ENCODE peak calls at places on chromosomes 11 and 22, in ten cellular contexts. One of them, this sample, is unnamed.

GRCh38 chr11:61406067-61406466 is 13.7 kb downstream of the TMEM216 start:
- DNase-seq in substantia nigra: no peak
- DNase-seq in H9: no peak
- DNase-seq in CD4-positive, CD25-positive, alpha-beta regulatory T cell: no peak
- DNase-seq in uterus: no peak
- DNase-seq in spleen: no peak
- DNase-seq in GM23338: no peak
- DNase-seq in psoas muscle: no peak
- DNase-seq in thoracic aorta: no peak
- DNase-seq in fibroblast of lung: no peak
- DNase-seq in this sample: no peak

GRCh38 chr11:119134389-119134978 is 13.1 kb downstream of the HINFP start:
- DNase-seq in substantia nigra: no peak
- DNase-seq in H9: no peak
- DNase-seq in CD4-positive, CD25-positive, alpha-beta regulatory T cell: no peak
- DNase-seq in uterus: no peak
- DNase-seq in spleen: no peak
- DNase-seq in GM23338: peak; percentile 71
- DNase-seq in psoas muscle: no peak
- DNase-seq in thoracic aorta: no peak
- DNase-seq in fibroblast of lung: no peak
- DNase-seq in this sample: no peak

GRCh38 chr22:49238181-49239141 is 589.2 kb downstream of the BRD1 start:
- DNase-seq in substantia nigra: no peak
- DNase-seq in H9: peak; percentile 20
- DNase-seq in CD4-positive, CD25-positive, alpha-beta regulatory T cell: no peak
- DNase-seq in uterus: peak; percentile 40
- DNase-seq in spleen: peak; percentile 39
- DNase-seq in GM23338: no peak
- DNase-seq in psoas muscle: no peak
- DNase-seq in thoracic aorta: no peak
- DNase-seq in fibroblast of lung: no peak
- DNase-seq in this sample: no peak

GRCh38 chr11:69509846-69510390 is 28.5 kb downstream of the LINC01488 start:
- DNase-seq in substantia nigra: no peak
- DNase-seq in H9: no peak
- DNase-seq in CD4-positive, CD25-positive, alpha-beta regulatory T cell: no peak
- DNase-seq in uterus: no peak
- DNase-seq in spleen: peak; percentile 36
- DNase-seq in GM23338: no peak
- DNase-seq in psoas muscle: peak; percentile 35
- DNase-seq in thoracic aorta: no peak
- DNase-seq in fibroblast of lung: no peak
- DNase-seq in this sample: no peak

GRCh38 chr11:112087212-112087611 is 539 bp downstream of the SDHD start:
- DNase-seq in substantia nigra: no peak
- DNase-seq in H9: no peak
- DNase-seq in CD4-positive, CD25-positive, alpha-beta regulatory T cell: no peak
- DNase-seq in uterus: no peak
- DNase-seq in spleen: no peak
- DNase-seq in GM23338: peak; percentile 15
- DNase-seq in psoas muscle: no peak
- DNase-seq in thoracic aorta: no peak
- DNase-seq in fibroblast of lung: no peak
- DNase-seq in this sample: no peak

GRCh38 chr11:116066777-116067176 is 562.6 kb upstream of the CADM1 start:
- DNase-seq in substantia nigra: no peak
- DNase-seq in H9: no peak
- DNase-seq in CD4-positive, CD25-positive, alpha-beta regulatory T cell: no peak
- DNase-seq in uterus: no peak
- DNase-seq in spleen: no peak
- DNase-seq in GM23338: no peak
- DNase-seq in psoas muscle: no peak
- DNase-seq in thoracic aorta: no peak
- DNase-seq in fibroblast of lung: no peak
- DNase-seq in this sample: no peak

GRCh38 chr11:65542738-65543390 is 15.3 kb downstream of the LTBP3 start:
- DNase-seq in substantia nigra: no peak
- DNase-seq in H9: no peak
- DNase-seq in CD4-positive, CD25-positive, alpha-beta regulatory T cell: no peak
- DNase-seq in uterus: no peak
- DNase-seq in spleen: no peak
- DNase-seq in GM23338: no peak
- DNase-seq in psoas muscle: no peak
- DNase-seq in thoracic aorta: no peak
- DNase-seq in fibroblast of lung: no peak
- DNase-seq in this sample: no peak

GRCh38 chr11:118152552-118153471 is at the start of gene SCN4B:
- DNase-seq in substantia nigra: peak; percentile 30
- DNase-seq in H9: peak; percentile 81
- DNase-seq in CD4-positive, CD25-positive, alpha-beta regulatory T cell: no peak
- DNase-seq in uterus: peak; percentile 63
- DNase-seq in spleen: no peak
- DNase-seq in GM23338: peak; percentile 92
- DNase-seq in psoas muscle: peak; percentile 79
- DNase-seq in thoracic aorta: no peak
- DNase-seq in fibroblast of lung: peak; percentile 65
- DNase-seq in this sample: peak; percentile 76

GRCh38 chr11:43511959-43512358 is 153.2 kb downstream of the TTC17 start:
- DNase-seq in substantia nigra: no peak
- DNase-seq in H9: no peak
- DNase-seq in CD4-positive, CD25-positive, alpha-beta regulatory T cell: no peak
- DNase-seq in uterus: no peak
- DNase-seq in spleen: no peak
- DNase-seq in GM23338: no peak
- DNase-seq in psoas muscle: no peak
- DNase-seq in thoracic aorta: no peak
- DNase-seq in fibroblast of lung: no peak
- DNase-seq in this sample: no peak

GRCh38 chr22:26893034-26893710 is 235.8 kb downstream of the MIAT start:
- DNase-seq in substantia nigra: no peak
- DNase-seq in H9: peak; percentile 41
- DNase-seq in CD4-positive, CD25-positive, alpha-beta regulatory T cell: no peak
- DNase-seq in uterus: no peak
- DNase-seq in spleen: no peak
- DNase-seq in GM23338: peak; percentile 19
- DNase-seq in psoas muscle: no peak
- DNase-seq in thoracic aorta: no peak
- DNase-seq in fibroblast of lung: peak; percentile 48
- DNase-seq in this sample: no peak

GRCh38 chr11:55054723-55055122 is 207.2 kb upstream of the TRIM48 start:
- DNase-seq in substantia nigra: no peak
- DNase-seq in H9: no peak
- DNase-seq in CD4-positive, CD25-positive, alpha-beta regulatory T cell: no peak
- DNase-seq in uterus: no peak
- DNase-seq in spleen: no peak
- DNase-seq in GM23338: no peak
- DNase-seq in psoas muscle: no peak
- DNase-seq in thoracic aorta: no peak
- DNase-seq in fibroblast of lung: no peak
- DNase-seq in this sample: no peak

GRCh38 chr22:48581821-48582469 is 1245.7 kb downstream of the BRD1 start:
- DNase-seq in substantia nigra: no peak
- DNase-seq in H9: no peak
- DNase-seq in CD4-positive, CD25-positive, alpha-beta regulatory T cell: no peak
- DNase-seq in uterus: no peak
- DNase-seq in spleen: no peak
- DNase-seq in GM23338: no peak
- DNase-seq in psoas muscle: peak; percentile 14
- DNase-seq in thoracic aorta: no peak
- DNase-seq in fibroblast of lung: no peak
- DNase-seq in this sample: no peak

GRCh38 chr22:23695141-23695540 is 4.3 kb downstream of the RGL4 start:
- DNase-seq in substantia nigra: no peak
- DNase-seq in H9: no peak
- DNase-seq in CD4-positive, CD25-positive, alpha-beta regulatory T cell: no peak
- DNase-seq in uterus: no peak
- DNase-seq in spleen: no peak
- DNase-seq in GM23338: no peak
- DNase-seq in psoas muscle: no peak
- DNase-seq in thoracic aorta: no peak
- DNase-seq in fibroblast of lung: no peak
- DNase-seq in this sample: no peak

GRCh38 chr11:69253028-69253427 is 40.9 kb upstream of the MYEOV start:
- DNase-seq in substantia nigra: no peak
- DNase-seq in H9: no peak
- DNase-seq in CD4-positive, CD25-positive, alpha-beta regulatory T cell: no peak
- DNase-seq in uterus: no peak
- DNase-seq in spleen: no peak
- DNase-seq in GM23338: no peak
- DNase-seq in psoas muscle: no peak
- DNase-seq in thoracic aorta: no peak
- DNase-seq in fibroblast of lung: peak; percentile 70
- DNase-seq in this sample: no peak

GRCh38 chr11:22192642-22193347 is at the start of gene ANO5:
- DNase-seq in substantia nigra: peak; percentile 36
- DNase-seq in H9: peak; percentile 89
- DNase-seq in CD4-positive, CD25-positive, alpha-beta regulatory T cell: no peak
- DNase-seq in uterus: peak; percentile 34
- DNase-seq in spleen: peak; percentile 78
- DNase-seq in GM23338: peak; percentile 81
- DNase-seq in psoas muscle: peak; percentile 92
- DNase-seq in thoracic aorta: peak; percentile 7
- DNase-seq in fibroblast of lung: peak; percentile 17
- DNase-seq in this sample: peak; percentile 78

GRCh38 chr22:41216984-41217383 is 11.9 kb downstream of the L3MBTL2 start:
- DNase-seq in substantia nigra: no peak
- DNase-seq in H9: no peak
- DNase-seq in CD4-positive, CD25-positive, alpha-beta regulatory T cell: no peak
- DNase-seq in uterus: no peak
- DNase-seq in spleen: no peak
- DNase-seq in GM23338: no peak
- DNase-seq in psoas muscle: no peak
- DNase-seq in thoracic aorta: no peak
- DNase-seq in fibroblast of lung: no peak
- DNase-seq in this sample: no peak

GRCh38 chr22:27460596-27461347 is 340.8 kb downstream of the MN1 start:
- DNase-seq in substantia nigra: no peak
- DNase-seq in H9: no peak
- DNase-seq in CD4-positive, CD25-positive, alpha-beta regulatory T cell: no peak
- DNase-seq in uterus: peak; percentile 43
- DNase-seq in spleen: no peak
- DNase-seq in GM23338: peak; percentile 19
- DNase-seq in psoas muscle: no peak
- DNase-seq in thoracic aorta: peak; percentile 27
- DNase-seq in fibroblast of lung: peak; percentile 90
- DNase-seq in this sample: no peak

GRCh38 chr11:120004723-120005122 is 133.2 kb downstream of the TRIM29 start:
- DNase-seq in substantia nigra: no peak
- DNase-seq in H9: no peak
- DNase-seq in CD4-positive, CD25-positive, alpha-beta regulatory T cell: no peak
- DNase-seq in uterus: no peak
- DNase-seq in spleen: no peak
- DNase-seq in GM23338: no peak
- DNase-seq in psoas muscle: no peak
- DNase-seq in thoracic aorta: no peak
- DNase-seq in fibroblast of lung: no peak
- DNase-seq in this sample: no peak

GRCh38 chr11:36317992-36318391 is 21.9 kb downstream of the PRR5L start:
- DNase-seq in substantia nigra: no peak
- DNase-seq in H9: no peak
- DNase-seq in CD4-positive, CD25-positive, alpha-beta regulatory T cell: no peak
- DNase-seq in uterus: no peak
- DNase-seq in spleen: no peak
- DNase-seq in GM23338: no peak
- DNase-seq in psoas muscle: no peak
- DNase-seq in thoracic aorta: no peak
- DNase-seq in fibroblast of lung: no peak
- DNase-seq in this sample: no peak

GRCh38 chr11:59556883-59557205 is 45.5 kb downstream of the OR4D9 start:
- DNase-seq in substantia nigra: no peak
- DNase-seq in H9: peak; percentile 40
- DNase-seq in CD4-positive, CD25-positive, alpha-beta regulatory T cell: no peak
- DNase-seq in uterus: no peak
- DNase-seq in spleen: no peak
- DNase-seq in GM23338: peak; percentile 31
- DNase-seq in psoas muscle: no peak
- DNase-seq in thoracic aorta: no peak
- DNase-seq in fibroblast of lung: peak; percentile 56
- DNase-seq in this sample: no peak
- H3K27ac ChIP-seq in substantia nigra: no peak overlapping the region
- H3K27ac ChIP-seq in H9: no peak overlapping the region
- H3K27ac ChIP-seq in CD4-positive, CD25-positive, alpha-beta regulatory T cell: no peak overlapping the region
- H3K27ac ChIP-seq in uterus: peak overlapping the region; percentile 60
- H3K27ac ChIP-seq in spleen: peak overlapping the region; percentile 9
- H3K27ac ChIP-seq in GM23338: no peak overlapping the region
- H3K27ac ChIP-seq in psoas muscle: peak overlapping the region; percentile 75
- H3K27ac ChIP-seq in thoracic aorta: peak overlapping the region; percentile 57
- H3K27ac ChIP-seq in fibroblast of lung: peak overlapping the region; percentile 49
- H3K27ac ChIP-seq in this sample: no peak overlapping the region

DNA sequence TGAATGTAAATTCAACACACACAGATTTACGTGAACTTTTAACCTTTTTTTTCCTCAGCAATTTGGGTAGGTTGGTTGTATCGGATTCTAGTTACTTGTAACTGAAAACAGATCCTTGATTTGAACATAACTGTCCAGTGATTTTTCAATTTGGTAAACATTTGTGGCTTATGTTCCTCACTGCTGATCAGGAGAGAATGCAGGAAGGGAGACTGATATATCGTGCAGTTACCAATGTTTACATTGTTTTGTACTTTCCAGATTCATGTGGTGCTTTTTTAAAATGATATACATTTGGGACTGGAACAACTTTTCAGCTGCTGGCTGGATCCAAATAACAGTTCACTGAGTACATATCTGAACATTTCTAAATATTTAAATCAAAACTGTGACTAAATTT is 84.3 kb upstream of the MTMR2 start:
- DNase-seq in substantia nigra: no peak
- DNase-seq in H9: no peak
- DNase-seq in CD4-positive, CD25-positive, alpha-beta regulatory T cell: no peak
- DNase-seq in uterus: no peak
- DNase-seq in spleen: no peak
- DNase-seq in GM23338: no peak
- DNase-seq in psoas muscle: no peak
- DNase-seq in thoracic aorta: no peak
- DNase-seq in fibroblast of lung: peak; percentile 49
- DNase-seq in this sample: no peak
- H3K27ac ChIP-seq in substantia nigra: no peak overlapping the region
- H3K27ac ChIP-seq in H9: no peak overlapping the region
- H3K27ac ChIP-seq in CD4-positive, CD25-positive, alpha-beta regulatory T cell: no peak overlapping the region
- H3K27ac ChIP-seq in uterus: no peak overlapping the region
- H3K27ac ChIP-seq in spleen: no peak overlapping the region
- H3K27ac ChIP-seq in GM23338: no peak overlapping the region
- H3K27ac ChIP-seq in psoas muscle: no peak overlapping the region
- H3K27ac ChIP-seq in thoracic aorta: no peak overlapping the region
- H3K27ac ChIP-seq in fibroblast of lung: peak overlapping the region; percentile 24
- H3K27ac ChIP-seq in this sample: no peak overlapping the region

GRCh38 chr22:42500164-42500835 is 19.3 kb downstream of the RRP7A start:
- DNase-seq in substantia nigra: peak; percentile 87
- DNase-seq in H9: peak; percentile 96
- DNase-seq in CD4-positive, CD25-positive, alpha-beta regulatory T cell: peak; percentile 76
- DNase-seq in uterus: peak; percentile 90
- DNase-seq in spleen: peak; percentile 95
- DNase-seq in GM23338: peak; percentile 94
- DNase-seq in psoas muscle: peak; percentile 93
- DNase-seq in thoracic aorta: no peak
- DNase-seq in fibroblast of lung: peak; percentile 63
- DNase-seq in this sample: peak; percentile 79
- H3K27ac ChIP-seq in substantia nigra: peak overlapping the region; percentile 69
- H3K27ac ChIP-seq in H9: no peak overlapping the region
- H3K27ac ChIP-seq in CD4-positive, CD25-positive, alpha-beta regulatory T cell: no peak overlapping the region
- H3K27ac ChIP-seq in uterus: peak overlapping the region; percentile 61
- H3K27ac ChIP-seq in spleen: no peak overlapping the region
- H3K27ac ChIP-seq in GM23338: no peak overlapping the region
- H3K27ac ChIP-seq in psoas muscle: no peak overlapping the region
- H3K27ac ChIP-seq in thoracic aorta: no peak overlapping the region
- H3K27ac ChIP-seq in fibroblast of lung: no peak overlapping the region
- H3K27ac ChIP-seq in this sample: no peak overlapping the region

GRCh38 chr11:8263769-8264410 is at the start of gene LMO1:
- DNase-seq in substantia nigra: peak; percentile 93
- DNase-seq in H9: peak; percentile 82
- DNase-seq in CD4-positive, CD25-positive, alpha-beta regulatory T cell: peak; percentile 30
- DNase-seq in uterus: peak; percentile 70
- DNase-seq in spleen: peak; percentile 92
- DNase-seq in GM23338: peak; percentile 91
- DNase-seq in psoas muscle: peak; percentile 90
- DNase-seq in thoracic aorta: peak; percentile 19
- DNase-seq in fibroblast of lung: peak; percentile 54
- DNase-seq in this sample: peak; percentile 84
- H3K27ac ChIP-seq in substantia nigra: no peak within 1 kb of the TSS
- H3K27ac ChIP-seq in H9: no peak within 1 kb of the TSS
- H3K27ac ChIP-seq in CD4-positive, CD25-positive, alpha-beta regulatory T cell: no peak within 1 kb of the TSS
- H3K27ac ChIP-seq in uterus: no peak within 1 kb of the TSS
- H3K27ac ChIP-seq in spleen: no peak within 1 kb of the TSS
- H3K27ac ChIP-seq in GM23338: no peak within 1 kb of the TSS
- H3K27ac ChIP-seq in psoas muscle: peak within 1 kb of the TSS; percentile 73
- H3K27ac ChIP-seq in thoracic aorta: no peak within 1 kb of the TSS
- H3K27ac ChIP-seq in fibroblast of lung: no peak within 1 kb of the TSS
- H3K27ac ChIP-seq in this sample: no peak within 1 kb of the TSS

This sample was measured in heart right ventricle.